ENCODE peak calls at places on chromosomes 7 and 10, in four cellular contexts. One of them, this sample, is unnamed.

GRCh38 chr10:26242752-26243151 is 26.2 kb downstream of the GAD2 start:
- DNase-seq in ELR: no peak
- DNase-seq in activated T-cell treated with anti-CD3 and anti-CD28 coated beads, Interleukin-2, amount 50 U/mL, for 4 hours: no peak
- DNase-seq in mesenchymal stem cell: no peak
- DNase-seq in this sample: no peak

GRCh38 chr7:111486472-111487142 is 75.7 kb downstream of the IMMP2L start:
- DNase-seq in ELR: peak; percentile 70
- DNase-seq in activated T-cell treated with anti-CD3 and anti-CD28 coated beads, Interleukin-2, amount 50 U/mL, for 4 hours: no peak
- DNase-seq in mesenchymal stem cell: peak; percentile 62
- DNase-seq in this sample: no peak

GRCh38 chr10:13613519-13613918 is 26.8 kb downstream of the PRPF18 start:
- DNase-seq in ELR: peak; percentile 58
- DNase-seq in activated T-cell treated with anti-CD3 and anti-CD28 coated beads, Interleukin-2, amount 50 U/mL, for 4 hours: no peak
- DNase-seq in mesenchymal stem cell: peak; percentile 60
- DNase-seq in this sample: no peak

GRCh38 chr10:43160067-43160918 is 22.0 kb downstream of the CSGALNACT2 start:
- DNase-seq in ELR: peak; percentile 91
- DNase-seq in activated T-cell treated with anti-CD3 and anti-CD28 coated beads, Interleukin-2, amount 50 U/mL, for 4 hours: peak; percentile 9
- DNase-seq in mesenchymal stem cell: peak; percentile 37
- DNase-seq in this sample: no peak

GRCh38 chr7:139548302-139549028 is 25.0 kb downstream of the CLEC2L start:
- DNase-seq in ELR: no peak
- DNase-seq in activated T-cell treated with anti-CD3 and anti-CD28 coated beads, Interleukin-2, amount 50 U/mL, for 4 hours: no peak
- DNase-seq in mesenchymal stem cell: no peak
- DNase-seq in this sample: no peak

GRCh38 chr10:60952067-60952845 is 8.3 kb upstream of the RHOBTB1 start:
- DNase-seq in ELR: no peak
- DNase-seq in activated T-cell treated with anti-CD3 and anti-CD28 coated beads, Interleukin-2, amount 50 U/mL, for 4 hours: no peak
- DNase-seq in mesenchymal stem cell: no peak
- DNase-seq in this sample: no peak

GRCh38 chr7:155947051-155947450 is 134.8 kb upstream of the SHH start:
- DNase-seq in ELR: no peak
- DNase-seq in activated T-cell treated with anti-CD3 and anti-CD28 coated beads, Interleukin-2, amount 50 U/mL, for 4 hours: no peak
- DNase-seq in mesenchymal stem cell: no peak
- DNase-seq in this sample: no peak

GRCh38 chr10:7525314-7526016 is 114.6 kb upstream of the SFMBT2 start:
- DNase-seq in ELR: peak; percentile 65
- DNase-seq in activated T-cell treated with anti-CD3 and anti-CD28 coated beads, Interleukin-2, amount 50 U/mL, for 4 hours: peak; percentile 54
- DNase-seq in mesenchymal stem cell: peak; percentile 63
- DNase-seq in this sample: no peak

GRCh38 chr10:103843045-103843444 is 12.3 kb downstream of the SH3PXD2A start:
- DNase-seq in ELR: no peak
- DNase-seq in activated T-cell treated with anti-CD3 and anti-CD28 coated beads, Interleukin-2, amount 50 U/mL, for 4 hours: no peak
- DNase-seq in mesenchymal stem cell: no peak
- DNase-seq in this sample: no peak

GRCh38 chr10:103580422-103580821 is 86.9 kb downstream of the NEURL1 start:
- DNase-seq in ELR: no peak
- DNase-seq in activated T-cell treated with anti-CD3 and anti-CD28 coated beads, Interleukin-2, amount 50 U/mL, for 4 hours: no peak
- DNase-seq in mesenchymal stem cell: no peak
- DNase-seq in this sample: no peak

GRCh38 chr7:154598864-154599263 is 404.1 kb downstream of the PAXIP1 start:
- DNase-seq in ELR: no peak
- DNase-seq in activated T-cell treated with anti-CD3 and anti-CD28 coated beads, Interleukin-2, amount 50 U/mL, for 4 hours: no peak
- DNase-seq in mesenchymal stem cell: no peak
- DNase-seq in this sample: no peak

GRCh38 chr7:42671627-42672026 is 240.2 kb downstream of the C7orf25 start:
- DNase-seq in ELR: peak; percentile 55
- DNase-seq in activated T-cell treated with anti-CD3 and anti-CD28 coated beads, Interleukin-2, amount 50 U/mL, for 4 hours: no peak
- DNase-seq in mesenchymal stem cell: peak; percentile 58
- DNase-seq in this sample: no peak

GRCh38 chr10:89431977-89432376 is 17.6 kb downstream of the IFIT5 start:
- DNase-seq in ELR: peak; percentile 71
- DNase-seq in activated T-cell treated with anti-CD3 and anti-CD28 coated beads, Interleukin-2, amount 50 U/mL, for 4 hours: no peak
- DNase-seq in mesenchymal stem cell: peak; percentile 41
- DNase-seq in this sample: no peak